ENCODE peak calls at places on chromosomes 11 and 22, in six cellular contexts. F is NCI-H2081; U is stimulated activated CD8-positive, alpha-beta memory T cell treated with anti-CD3 and anti-CD28 coated beads, Interleukin-15, amount 100 ng/mL, for 1 hour; X is A549; M is fibroblast of the conjunctiva; L is mucosa of descending colon. O is an unnamed sample.

GRCh38 chr22:17633217-17633997 is 4.9 kb upstream of the ATP6V1E1 start:
- DNase-seq in F (no peak), U (no peak), X (peak), M (no peak), L (no peak), O (no peak)

GRCh38 chr11:21402274-21402673 is 732.9 kb downstream of the NELL1 start:
- DNase-seq in F (no peak), U (no peak), X (no peak), M (no peak), L (no peak), O (no peak)

GRCh38 chr11:2569321-2569721 is 124.5 kb downstream of the KCNQ1 start:
- DNase-seq in F (no peak), U (no peak), X (no peak), M (no peak), L (peak), O (peak)

GRCh38 chr22:37192232-37192631 is 4.2 kb upstream of the C1QTNF6 start:
- DNase-seq in F (no peak), U (no peak), X (no peak), M (no peak), L (no peak), O (no peak)

GRCh38 chr11:66718320-66718971 is 10.6 kb downstream of the SPTBN2 start:
- DNase-seq in F (no peak), U (no peak), X (no peak), M (no peak), L (peak), O (no peak)

GRCh38 chr11:36711104-36711825 is 113.2 kb upstream of the RAG2 start:
- DNase-seq in F (no peak), U (no peak), X (peak), M (no peak), L (no peak), O (no peak)

GRCh38 chr22:50715776-50716175 is 22.2 kb upstream of the ACR start:
- DNase-seq in F (no peak), U (no peak), X (no peak), M (no peak), L (peak), O (peak)

GRCh38 chr11:88508808-88509581 is 171.5 kb upstream of the CTSC start:
- DNase-seq in F (no peak), U (no peak), X (no peak), M (no peak), L (peak), O (peak)

GRCh38 chr22:41780714-41781507 is 19.6 kb upstream of the CCDC134 start:
- DNase-seq in F (no peak), U (peak), X (no peak), M (no peak), L (peak), O (peak)

GRCh38 chr22:40580631-40581030 is 55.9 kb downstream of the MRTFA start:
- DNase-seq in F (no peak), U (no peak), X (no peak), M (no peak), L (no peak), O (no peak)

GRCh38 chr11:128903248-128904041 is 12.3 kb downstream of the KCNJ5 start:
- DNase-seq in F (no peak), U (no peak), X (no peak), M (no peak), L (peak), O (peak)